ENCODE peak calls at places on chromosome X, in eight cellular contexts. T is brain microvascular endothelial cell, Z is dorsolateral prefrontal cortex, W is breast epithelium, E is heart right ventricle, A is thoracic aorta, M is astrocyte, D is GM06990. R is an unnamed sample.

GRCh38 chrX:9420513-9420912 is 44.3 kb upstream of the TBL1X start:
- DNase-seq in T (no peak), Z (no peak), W (no peak), E (no peak), A (no peak), M (no peak), D (no peak), R (no peak)

GRCh38 chrX:35890699-35891098 is 28.8 kb upstream of the CFAP47 start:
- DNase-seq in T (no peak), Z (no peak), W (no peak), E (no peak), A (no peak), M (no peak), D (no peak), R (peak; percentile 7)

GRCh38 chrX:307261-308111 is 11.1 kb downstream of the GTPBP6 start:
- DNase-seq in T (no peak), Z (peak; percentile 15), W (no peak), E (no peak), A (no peak), M (no peak), D (no peak), R (no peak)

GRCh38 chrX:7925867-7926472 is 1.2 kb downstream of the PNPLA4 start:
- DNase-seq in T (peak; percentile 69), Z (peak; percentile 23), W (peak; percentile 27), E (peak; percentile 23), A (no peak), M (peak; percentile 37), D (peak; percentile 43), R (peak; percentile 29)

GRCh38 chrX:132041016-132041415 is 17.9 kb downstream of the STK26 start:
- DNase-seq in T (peak; percentile 63), Z (no peak), W (no peak), E (no peak), A (no peak), M (peak; percentile 37), D (no peak), R (peak; percentile 19)

GRCh38 chrX:48196745-48197213 is at the start of gene SSX5:
- DNase-seq in T (no peak), Z (no peak), W (no peak), E (no peak), A (no peak), M (no peak), D (no peak), R (no peak)

GRCh38 chrX:10111364-10112148 is 45.2 kb upstream of the CLCN4 start:
- DNase-seq in T (no peak), Z (no peak), W (no peak), E (no peak), A (no peak), M (no peak), D (peak; percentile 85), R (no peak)

GRCh38 chrX:141176586-141177451 is at the start of gene LDOC1:
- DNase-seq in T (peak; percentile 33), Z (peak; percentile 72), W (peak; percentile 59), E (peak; percentile 79), A (peak; percentile 15), M (peak; percentile 58), D (peak; percentile 3), R (no peak)

GRCh38 chrX:108420481-108420880 is 17.7 kb downstream of the COL4A6 start:
- DNase-seq in T (no peak), Z (no peak), W (no peak), E (no peak), A (no peak), M (no peak), D (no peak), R (no peak)

GRCh38 chrX:54178100-54178940 is 4.7 kb downstream of the FAM120C start:
- DNase-seq in T (peak; percentile 43), Z (no peak), W (no peak), E (no peak), A (no peak), M (peak; percentile 72), D (no peak), R (peak; percentile 42)

DNA sequence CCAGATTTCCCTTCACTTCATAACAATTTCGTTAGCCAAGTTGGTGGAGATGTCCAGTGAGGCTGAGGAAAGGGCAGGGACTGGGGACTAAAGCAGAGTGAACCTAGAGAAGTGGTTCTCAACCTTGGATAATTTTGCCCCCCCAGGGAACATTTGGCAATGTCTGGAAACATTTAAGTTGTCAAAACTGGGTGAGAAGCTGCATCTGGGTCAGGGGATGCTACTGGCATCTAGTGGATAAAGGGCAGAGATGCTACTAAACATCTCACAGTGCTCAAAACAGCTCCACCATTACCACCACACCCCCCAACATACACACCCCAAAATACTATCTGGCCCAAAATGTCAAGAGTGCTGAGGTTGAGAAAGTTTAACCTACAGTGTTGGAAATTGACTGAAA is 32.0 kb upstream of the FGF16 start:
- DNase-seq in T (no peak), Z (no peak), W (no peak), E (no peak), A (no peak), M (no peak), D (no peak), R (no peak)
- TF ChIP-seq CTCF in T (peak; percentile 45), Z (no peak), W (no peak), E (no peak), A (no peak), M (no peak), D (no peak), R (no peak)

DNA sequence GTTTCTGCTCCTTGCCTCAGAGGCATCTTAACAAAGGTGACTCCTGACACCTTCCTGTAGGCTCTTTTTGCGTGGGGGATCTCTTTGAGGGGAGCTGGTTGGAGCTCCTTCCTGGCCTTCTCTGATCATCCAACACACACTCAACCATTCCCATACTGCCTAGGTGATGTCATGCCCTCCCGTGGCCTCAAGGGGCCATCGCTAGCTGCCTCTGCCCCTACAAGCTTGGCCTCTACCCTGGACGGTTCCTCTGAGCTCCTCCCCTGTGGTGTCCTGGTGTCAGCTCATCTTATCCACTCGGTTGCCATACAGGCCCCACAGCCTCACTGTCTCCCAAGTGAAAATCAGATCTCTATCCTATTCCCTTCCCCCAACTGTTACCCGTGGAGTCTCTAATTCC is 13.7 kb upstream of the ZNF185 start:
- DNase-seq in T (no peak), Z (no peak), W (no peak), E (no peak), A (no peak), M (no peak), D (no peak), R (no peak)
- H3K27me3 ChIP-seq in T (no peaks in the 10 kb centered on the region), Z (peaks cover 19% of the 10 kb centered on the region), W (peaks cover 53% of the 10 kb centered on the region), E (peaks cover 48% of the 10 kb centered on the region), A (no peaks in the 10 kb centered on the region), M (no peaks in the 10 kb centered on the region), D (no peaks in the 10 kb centered on the region), R (no peaks in the 10 kb centered on the region)

DNA sequence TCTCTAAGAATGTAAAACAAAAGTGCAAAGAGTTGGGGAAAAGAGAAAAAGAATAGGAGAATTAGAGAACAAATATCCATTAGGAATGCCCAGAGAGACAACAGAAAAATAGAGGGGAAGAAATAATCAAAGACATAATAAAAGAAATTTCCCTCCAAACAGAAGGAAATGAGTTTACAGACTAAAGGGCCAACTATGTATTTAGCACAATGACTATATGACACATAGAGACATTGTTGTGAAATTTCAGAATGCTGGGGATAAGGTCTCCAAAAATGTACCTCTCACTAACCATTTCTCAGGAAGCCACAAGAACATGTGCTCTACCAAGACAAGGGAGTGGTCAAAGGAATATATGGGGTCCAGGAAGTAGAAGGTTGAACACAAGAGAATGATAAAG is 121.0 kb upstream of the ACSL4 start:
- DNase-seq in T (no peak), Z (no peak), W (no peak), E (no peak), A (no peak), M (no peak), D (no peak), R (no peak)
- H3K4me3 ChIP-seq in T (no peak overlapping the region), Z (no peak overlapping the region), W (no peak overlapping the region), E (no peak overlapping the region), A (no peak overlapping the region), M (no peak overlapping the region), D (no peak overlapping the region), R (no peak overlapping the region)

DNA sequence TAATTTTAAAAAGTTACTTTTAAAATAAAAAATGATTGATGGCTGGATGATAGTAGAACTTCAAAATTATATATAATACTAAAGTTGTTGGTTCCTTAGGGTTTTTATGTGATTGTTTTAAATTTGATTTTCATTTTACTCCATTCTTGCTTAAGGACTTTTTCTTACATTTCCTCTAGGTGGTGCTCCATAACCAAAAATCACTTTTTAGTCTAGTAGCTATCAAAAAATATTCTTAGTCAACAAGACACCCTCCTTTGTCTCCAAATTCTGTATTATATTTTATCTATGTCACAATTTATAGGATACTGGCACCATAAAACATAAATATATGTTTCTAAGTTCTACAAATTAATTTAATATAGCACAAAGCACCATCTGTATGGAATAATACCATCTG is 67.2 kb upstream of the BRWD3 start:
- DNase-seq in T (no peak), Z (no peak), W (no peak), E (no peak), A (no peak), M (peak; percentile 6), D (peak; percentile 5), R (peak; percentile 1)
- TF ChIP-seq CTCF in T (peak; percentile 20), Z (peak; percentile 68), W (peak; percentile 15), E (no peak), A (peak; percentile 22), M (peak; percentile 22), D (peak; percentile 25), R (no peak)